ENCODE peak calls at places on chromosomes 4 and X, in four cellular contexts. One of them, this sample, is unnamed. For H3K36me3, the result is how much of the 10 kb centered on the place peaks cover.

GRCh38 chr4:79623125-79623905 is 215.3 kb upstream of the GK2 start:
- DNase-seq in HCT116: no peak
- DNase-seq in K562: no peak
- DNase-seq in HepG2: no peak
- DNase-seq in this sample: no peak

GRCh38 chr4:66430856-66431255 is 760.6 kb upstream of the EPHA5 start:
- DNase-seq in HepG2: no peak
- DNase-seq in HCT116: no peak
- DNase-seq in K562: no peak
- DNase-seq in this sample: no peak

GRCh38 chr4:26936284-26937065 is 75.8 kb downstream of the STIM2 start:
- DNase-seq in HCT116: no peak
- DNase-seq in HepG2: peak
- DNase-seq in K562: peak
- DNase-seq in this sample: no peak

GRCh38 chr4:41976775-41977516 is 4.6 kb upstream of the DCAF4L1 start:
- DNase-seq in HCT116: no peak
- DNase-seq in K562: no peak
- DNase-seq in HepG2: no peak
- DNase-seq in this sample: no peak

GRCh38 chrX:54087661-54088060 is 43.4 kb upstream of the PHF8 start:
- DNase-seq in K562: no peak
- DNase-seq in HepG2: no peak
- DNase-seq in HCT116: no peak
- DNase-seq in this sample: no peak

GRCh38 chrX:148043456-148043855 is 62.3 kb downstream of the FMR1NB start:
- DNase-seq in HepG2: no peak
- DNase-seq in K562: no peak
- DNase-seq in HCT116: no peak
- DNase-seq in this sample: no peak

GRCh38 chrX:1462596-1463251 is 10.0 kb upstream of the ASMTL start:
- DNase-seq in HepG2: no peak
- DNase-seq in HCT116: no peak
- DNase-seq in K562: peak
- DNase-seq in this sample: no peak

GRCh38 chr4:2357821-2358745 is 60.4 kb downstream of the ZFYVE28 start:
- DNase-seq in HepG2: no peak
- DNase-seq in HCT116: no peak
- DNase-seq in K562: no peak
- DNase-seq in this sample: no peak

GRCh38 chr4:46945062-46945461 is 36.0 kb upstream of the COX7B2 start:
- DNase-seq in K562: no peak
- DNase-seq in HepG2: no peak
- DNase-seq in HCT116: no peak
- DNase-seq in this sample: no peak

DNA sequence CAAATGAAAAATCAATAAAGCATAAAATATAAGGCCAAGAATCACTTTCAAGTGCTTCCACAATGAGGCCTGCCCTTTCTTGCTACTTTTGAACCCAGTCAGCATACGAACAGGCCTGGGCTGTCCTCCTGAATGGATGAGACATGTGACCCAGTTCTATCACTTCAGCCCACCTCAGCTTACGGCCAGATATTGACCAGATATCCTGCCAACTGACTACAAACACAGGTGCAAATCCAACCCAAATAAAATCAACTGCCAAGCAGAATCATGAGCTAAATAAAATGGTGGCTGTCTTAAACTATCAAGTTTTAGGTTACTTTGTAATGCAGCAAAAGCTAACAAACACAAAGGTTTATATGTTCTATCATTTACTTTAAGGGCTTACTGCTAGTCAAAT is 53.7 kb downstream of the PDS5A start:
- DNase-seq in K562: no peak
- DNase-seq in HCT116: no peak
- DNase-seq in HepG2: no peak
- DNase-seq in this sample: no peak
- H3K36me3 ChIP-seq in K562: half or more
- H3K36me3 ChIP-seq in HCT116: under half
- H3K36me3 ChIP-seq in HepG2: under half
- H3K36me3 ChIP-seq in this sample: under half

DNA sequence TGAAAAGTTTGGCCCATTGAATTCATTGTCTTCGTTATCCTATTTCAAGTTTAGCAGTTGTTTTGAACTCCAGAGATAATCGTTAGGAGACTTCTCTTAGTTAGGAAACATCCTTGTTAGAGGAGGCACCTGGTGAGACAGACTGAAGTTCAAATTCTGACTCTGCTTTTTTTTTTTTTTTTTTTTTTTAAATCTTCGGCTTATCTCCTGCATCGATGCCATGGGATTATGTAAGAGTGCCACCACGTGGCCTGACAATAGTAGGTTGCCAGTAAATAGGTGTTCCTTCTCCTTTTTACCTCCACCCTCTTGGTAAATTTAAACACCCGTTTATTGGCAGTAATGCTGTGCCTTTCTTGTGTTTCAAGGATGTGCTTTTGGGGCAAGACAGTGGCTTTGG is 149.3 kb downstream of the SOWAHB start:
- DNase-seq in HepG2: peak
- DNase-seq in HCT116: no peak
- DNase-seq in K562: peak
- DNase-seq in this sample: no peak
- TF ChIP-seq TCF7L2 in HepG2: no peak
- TF ChIP-seq TCF7L2 in HCT116: no peak
- TF ChIP-seq TCF7L2 in K562: no peak
- TF ChIP-seq TCF7L2 in this sample: no peak

GRCh38 chr4:121277194-121278105 is 103.4 kb downstream of the QRFPR start:
- DNase-seq in HepG2: peak
- DNase-seq in K562: peak
- DNase-seq in HCT116: peak
- DNase-seq in this sample: peak
- H3K36me3 ChIP-seq in HepG2: under half
- H3K36me3 ChIP-seq in K562: under half
- H3K36me3 ChIP-seq in HCT116: under half
- H3K36me3 ChIP-seq in this sample: under half

DNA sequence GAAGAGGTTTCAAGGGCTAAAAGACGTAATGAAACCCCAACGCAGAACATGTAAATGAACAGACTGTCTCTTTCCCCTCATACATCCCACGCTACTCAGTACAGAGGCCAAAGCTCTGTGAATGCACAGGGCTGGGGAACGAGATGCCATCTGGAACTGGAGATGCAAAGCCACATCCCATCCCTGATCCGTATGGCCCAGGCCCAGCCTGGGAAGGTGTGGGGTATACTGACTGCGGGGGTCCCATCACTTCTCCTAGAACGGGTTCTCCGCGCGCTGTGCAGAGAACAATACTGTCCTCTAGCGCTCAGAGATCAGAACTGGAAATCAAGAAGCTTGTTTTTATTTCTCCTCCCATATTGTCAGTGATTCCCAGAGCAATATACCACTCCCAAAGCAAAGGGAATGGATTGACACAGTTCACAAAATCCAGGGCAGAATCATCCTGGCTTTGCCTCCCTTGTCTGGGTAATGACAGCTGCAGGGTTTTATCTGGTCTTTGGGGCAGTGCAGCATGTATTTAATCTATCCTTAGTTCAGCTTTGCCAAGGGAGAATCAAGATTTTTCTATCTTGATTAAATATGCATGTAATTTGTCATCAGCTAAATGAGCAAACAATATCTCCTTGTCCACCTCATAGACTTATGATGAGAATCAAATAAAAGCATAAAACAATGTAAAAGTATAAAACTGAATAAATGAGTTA is 47.3 kb upstream of the TLR3 start:
- DNase-seq in HepG2: peak
- DNase-seq in K562: peak
- DNase-seq in HCT116: no peak
- DNase-seq in this sample: peak
- TF ChIP-seq TCF7L2 in HepG2: no peak
- TF ChIP-seq TCF7L2 in K562: no peak
- TF ChIP-seq TCF7L2 in HCT116: no peak
- TF ChIP-seq TCF7L2 in this sample: no peak

DNA sequence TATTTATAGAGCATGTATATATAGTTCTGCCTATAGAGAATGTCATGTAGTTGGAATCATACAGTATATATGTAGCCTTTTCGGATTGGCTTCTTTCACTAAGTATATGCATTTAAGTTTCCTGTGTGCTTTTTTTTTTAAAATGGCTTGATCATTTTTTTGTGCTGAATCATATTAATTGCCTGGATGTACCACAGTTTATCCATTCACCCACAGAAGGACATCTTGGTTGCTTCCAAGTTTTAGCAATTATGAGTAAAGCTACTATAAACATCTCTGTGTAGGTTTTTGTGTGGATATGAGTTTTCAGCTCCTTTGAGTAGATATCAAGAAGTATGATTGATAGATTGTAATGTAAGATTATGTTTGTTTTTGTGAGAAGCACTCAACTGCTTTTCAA is 23.8 kb downstream of the PTTG2 start:
- DNase-seq in K562: no peak
- DNase-seq in HepG2: no peak
- DNase-seq in HCT116: no peak
- DNase-seq in this sample: no peak
- H3K36me3 ChIP-seq in K562: under half
- H3K36me3 ChIP-seq in HepG2: under half
- H3K36me3 ChIP-seq in HCT116: under half
- H3K36me3 ChIP-seq in this sample: under half

GRCh38 chr4:8834681-8835220 is 36.9 kb downstream of the HMX1 start:
- DNase-seq in HepG2: no peak
- DNase-seq in HCT116: no peak
- DNase-seq in K562: no peak
- DNase-seq in this sample: no peak

GRCh38 chr4:8830056-8830455 is 41.6 kb downstream of the HMX1 start:
- DNase-seq in HCT116: no peak
- DNase-seq in HepG2: no peak
- DNase-seq in K562: no peak
- DNase-seq in this sample: no peak

GRCh38 chr4:8831221-8832129 is 40.2 kb downstream of the HMX1 start:
- DNase-seq in HCT116: no peak
- DNase-seq in K562: no peak
- DNase-seq in HepG2: no peak
- DNase-seq in this sample: no peak

GRCh38 chr4:8830611-8831200 is 40.9 kb downstream of the HMX1 start:
- DNase-seq in HCT116: no peak
- DNase-seq in K562: no peak
- DNase-seq in HepG2: no peak
- DNase-seq in this sample: no peak

DNA sequence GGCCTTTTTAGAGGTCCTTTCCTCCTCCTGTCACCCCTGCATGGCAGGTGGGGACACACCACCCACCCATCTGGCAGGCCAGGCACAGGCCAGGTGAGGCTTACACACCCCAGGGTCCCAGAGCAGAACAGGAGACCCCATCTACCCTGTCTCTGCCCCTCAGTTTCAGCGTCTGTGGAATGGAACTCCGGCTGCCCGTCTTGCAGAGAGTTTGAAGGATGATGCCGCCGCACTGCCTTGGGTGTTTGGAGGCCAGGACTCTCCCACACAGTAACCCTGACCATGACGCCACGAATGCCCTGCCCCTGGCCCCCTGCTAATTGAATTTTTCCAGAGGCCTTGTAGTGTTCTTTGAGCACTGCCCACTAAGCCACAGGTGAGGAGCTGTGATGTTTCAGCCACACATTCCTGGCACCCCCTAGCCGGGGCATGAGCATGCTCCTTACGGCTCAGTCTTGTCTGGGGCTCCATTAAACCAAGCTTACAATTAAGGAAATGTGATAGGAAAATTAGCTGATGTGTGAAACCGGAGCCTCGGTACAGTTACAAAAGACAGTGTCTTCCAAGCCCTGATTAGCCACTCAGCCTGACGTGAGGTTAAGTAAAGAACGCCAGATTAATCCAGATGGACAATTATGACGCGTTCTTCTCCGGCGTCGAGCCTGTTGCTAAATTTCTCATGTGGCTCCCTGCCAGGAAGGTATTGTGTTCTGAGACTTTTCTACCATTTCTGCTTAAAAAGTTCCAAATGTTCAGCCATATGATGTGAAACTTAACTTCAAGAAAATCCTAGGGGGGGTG is 39.3 kb downstream of the HMX1 start:
- DNase-seq in K562: no peak
- DNase-seq in HepG2: no peak
- DNase-seq in HCT116: no peak
- DNase-seq in this sample: no peak
- TF ChIP-seq TCF7L2 in K562: no peak
- TF ChIP-seq TCF7L2 in HepG2: no peak
- TF ChIP-seq TCF7L2 in HCT116: no peak
- TF ChIP-seq TCF7L2 in this sample: no peak

DNA sequence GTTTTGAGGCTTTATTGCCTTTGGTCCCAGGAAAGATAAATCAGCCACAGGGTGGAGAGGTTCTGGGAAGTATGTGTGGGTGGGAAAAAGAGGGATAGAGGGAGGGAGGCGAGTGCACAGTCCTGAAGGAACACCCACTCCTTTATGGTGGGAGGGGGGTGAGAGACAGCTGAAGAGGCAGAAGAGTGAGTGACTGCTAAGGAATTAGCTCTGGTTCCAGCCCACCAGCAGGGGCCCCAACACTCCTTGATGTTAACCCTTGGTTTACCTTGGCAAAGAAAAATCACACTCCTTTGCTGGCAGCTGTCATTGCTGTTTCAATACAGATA is 82.0 kb downstream of the HS6ST2 start:
- DNase-seq in HepG2: no peak
- DNase-seq in K562: no peak
- DNase-seq in HCT116: no peak
- DNase-seq in this sample: no peak
- H3K36me3 ChIP-seq in HepG2: under half
- H3K36me3 ChIP-seq in K562: under half
- H3K36me3 ChIP-seq in HCT116: under half
- H3K36me3 ChIP-seq in this sample: under half

This sample was measured in Panc1.